ENCODE peak calls at places on chromosomes 7 and 10, in eight cellular contexts. One of them, this sample, is unnamed.

GRCh38 chr10:29878492-29878891 is 180.9 kb downstream of the JCAD start:
- DNase-seq in A549: no peak
- DNase-seq in WERI-Rb-1: no peak
- DNase-seq in PC-3: no peak
- DNase-seq in nephron progenitor cell: no peak
- DNase-seq in psoas muscle: no peak
- DNase-seq in coronary artery: no peak
- DNase-seq in astrocyte of the cerebellum: no peak
- DNase-seq in this sample: no peak

GRCh38 chr10:115654961-115655360 is 561.8 kb downstream of the ATRNL1 start:
- DNase-seq in WERI-Rb-1: no peak
- DNase-seq in A549: no peak
- DNase-seq in nephron progenitor cell: no peak
- DNase-seq in astrocyte of the cerebellum: peak
- DNase-seq in coronary artery: no peak
- DNase-seq in psoas muscle: no peak
- DNase-seq in PC-3: no peak
- DNase-seq in this sample: peak

GRCh38 chr10:125548878-125549277 is 134.1 kb downstream of the TEX36 start:
- DNase-seq in psoas muscle: no peak
- DNase-seq in A549: no peak
- DNase-seq in nephron progenitor cell: no peak
- DNase-seq in WERI-Rb-1: no peak
- DNase-seq in PC-3: no peak
- DNase-seq in coronary artery: no peak
- DNase-seq in astrocyte of the cerebellum: no peak
- DNase-seq in this sample: no peak

GRCh38 chr10:61000769-61001730 is 57.1 kb upstream of the RHOBTB1 start:
- DNase-seq in psoas muscle: no peak
- DNase-seq in astrocyte of the cerebellum: no peak
- DNase-seq in WERI-Rb-1: peak
- DNase-seq in coronary artery: no peak
- DNase-seq in PC-3: peak
- DNase-seq in nephron progenitor cell: peak
- DNase-seq in A549: peak
- DNase-seq in this sample: peak

GRCh38 chr7:2824026-2824677 is 20.0 kb downstream of the GNA12 start:
- DNase-seq in A549: no peak
- DNase-seq in astrocyte of the cerebellum: no peak
- DNase-seq in WERI-Rb-1: no peak
- DNase-seq in psoas muscle: no peak
- DNase-seq in coronary artery: no peak
- DNase-seq in PC-3: no peak
- DNase-seq in nephron progenitor cell: no peak
- DNase-seq in this sample: no peak

GRCh38 chr10:99339563-99340047 is 10.4 kb downstream of the CNNM1 start:
- DNase-seq in A549: no peak
- DNase-seq in WERI-Rb-1: no peak
- DNase-seq in astrocyte of the cerebellum: no peak
- DNase-seq in nephron progenitor cell: no peak
- DNase-seq in psoas muscle: no peak
- DNase-seq in PC-3: no peak
- DNase-seq in coronary artery: no peak
- DNase-seq in this sample: no peak

GRCh38 chr7:147513451-147513850 is 1077.1 kb upstream of the C7orf33 start:
- DNase-seq in PC-3: no peak
- DNase-seq in nephron progenitor cell: no peak
- DNase-seq in psoas muscle: no peak
- DNase-seq in astrocyte of the cerebellum: no peak
- DNase-seq in A549: no peak
- DNase-seq in coronary artery: no peak
- DNase-seq in WERI-Rb-1: no peak
- DNase-seq in this sample: no peak

GRCh38 chr10:100979821-100980272 is 7.5 kb downstream of the MRPL43 start:
- DNase-seq in psoas muscle: no peak
- DNase-seq in A549: no peak
- DNase-seq in PC-3: no peak
- DNase-seq in astrocyte of the cerebellum: no peak
- DNase-seq in coronary artery: peak
- DNase-seq in WERI-Rb-1: no peak
- DNase-seq in nephron progenitor cell: no peak
- DNase-seq in this sample: no peak

GRCh38 chr10:49679480-49679893 is at the start of gene C10orf53:
- DNase-seq in nephron progenitor cell: peak
- DNase-seq in WERI-Rb-1: peak
- DNase-seq in psoas muscle: no peak
- DNase-seq in astrocyte of the cerebellum: no peak
- DNase-seq in coronary artery: peak
- DNase-seq in PC-3: no peak
- DNase-seq in A549: no peak
- DNase-seq in this sample: no peak

GRCh38 chr7:158185653-158186052 is 402.0 kb downstream of the PTPRN2 start:
- DNase-seq in astrocyte of the cerebellum: no peak
- DNase-seq in PC-3: no peak
- DNase-seq in nephron progenitor cell: no peak
- DNase-seq in psoas muscle: no peak
- DNase-seq in A549: no peak
- DNase-seq in WERI-Rb-1: no peak
- DNase-seq in coronary artery: peak
- DNase-seq in this sample: no peak

DNA sequence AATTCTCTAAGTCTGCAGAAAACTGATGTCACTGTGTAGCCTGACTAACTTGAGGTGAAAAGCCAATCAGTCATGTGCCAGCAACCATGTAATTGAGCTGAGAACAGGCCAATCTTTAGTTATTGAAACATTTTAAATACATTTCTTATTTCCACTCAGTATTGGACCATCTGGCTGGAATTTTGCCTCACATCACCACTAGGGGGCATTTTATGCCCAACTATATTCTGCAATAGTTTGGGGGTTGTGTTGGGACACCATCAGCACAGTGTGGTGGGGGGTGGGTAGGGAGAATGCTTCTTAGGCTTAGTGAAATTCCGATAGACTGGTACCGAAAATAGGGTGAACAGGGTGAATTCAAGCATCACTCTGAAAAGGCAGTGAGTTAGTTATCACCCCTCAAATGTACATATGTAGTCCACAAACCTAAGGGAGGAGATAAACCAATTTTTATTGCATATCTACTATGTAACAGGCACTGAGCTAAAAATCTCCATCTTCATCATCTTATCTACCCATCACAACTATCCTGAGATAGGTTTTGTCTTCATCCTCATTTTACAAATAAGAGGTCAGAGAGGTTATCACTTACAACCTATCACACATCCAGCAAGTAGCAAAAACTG is 17.8 kb downstream of the NPSR1 start:
- DNase-seq in nephron progenitor cell: peak
- DNase-seq in PC-3: peak
- DNase-seq in A549: peak
- DNase-seq in WERI-Rb-1: peak
- DNase-seq in coronary artery: no peak
- DNase-seq in astrocyte of the cerebellum: no peak
- DNase-seq in psoas muscle: no peak
- DNase-seq in this sample: peak
- TF ChIP-seq CTCF in nephron progenitor cell: peak
- TF ChIP-seq CTCF in PC-3: peak
- TF ChIP-seq CTCF in A549: peak
- TF ChIP-seq CTCF in WERI-Rb-1: peak
- TF ChIP-seq CTCF in coronary artery: no peak
- TF ChIP-seq CTCF in astrocyte of the cerebellum: peak
- TF ChIP-seq CTCF in psoas muscle: peak
- TF ChIP-seq CTCF in this sample: peak

GRCh38 chr10:24727811-24728210 is 4.1 kb upstream of the ARHGAP21 start:
- DNase-seq in WERI-Rb-1: no peak
- DNase-seq in nephron progenitor cell: no peak
- DNase-seq in A549: no peak
- DNase-seq in coronary artery: no peak
- DNase-seq in astrocyte of the cerebellum: no peak
- DNase-seq in PC-3: no peak
- DNase-seq in psoas muscle: no peak
- DNase-seq in this sample: peak
- TF ChIP-seq CTCF in WERI-Rb-1: no peak
- TF ChIP-seq CTCF in nephron progenitor cell: no peak
- TF ChIP-seq CTCF in A549: peak
- TF ChIP-seq CTCF in coronary artery: no peak
- TF ChIP-seq CTCF in astrocyte of the cerebellum: peak
- TF ChIP-seq CTCF in PC-3: peak
- TF ChIP-seq CTCF in psoas muscle: no peak
- TF ChIP-seq CTCF in this sample: no peak

GRCh38 chr10:122114156-122114747 is 125.3 kb downstream of the TACC2 start:
- DNase-seq in nephron progenitor cell: no peak
- DNase-seq in coronary artery: peak
- DNase-seq in astrocyte of the cerebellum: no peak
- DNase-seq in psoas muscle: no peak
- DNase-seq in WERI-Rb-1: no peak
- DNase-seq in A549: no peak
- DNase-seq in PC-3: peak
- DNase-seq in this sample: no peak

GRCh38 chr10:122112021-122112616 is 123.2 kb downstream of the TACC2 start:
- DNase-seq in PC-3: peak
- DNase-seq in astrocyte of the cerebellum: no peak
- DNase-seq in coronary artery: no peak
- DNase-seq in nephron progenitor cell: no peak
- DNase-seq in A549: no peak
- DNase-seq in psoas muscle: no peak
- DNase-seq in WERI-Rb-1: no peak
- DNase-seq in this sample: peak

GRCh38 chr10:122115874-122116273 is 126.9 kb downstream of the TACC2 start:
- DNase-seq in nephron progenitor cell: no peak
- DNase-seq in psoas muscle: no peak
- DNase-seq in WERI-Rb-1: no peak
- DNase-seq in PC-3: no peak
- DNase-seq in astrocyte of the cerebellum: no peak
- DNase-seq in coronary artery: no peak
- DNase-seq in A549: no peak
- DNase-seq in this sample: peak

GRCh38 chr10:122113161-122113944 is 124.4 kb downstream of the TACC2 start:
- DNase-seq in PC-3: peak
- DNase-seq in astrocyte of the cerebellum: peak
- DNase-seq in WERI-Rb-1: peak
- DNase-seq in nephron progenitor cell: peak
- DNase-seq in A549: peak
- DNase-seq in psoas muscle: peak
- DNase-seq in coronary artery: peak
- DNase-seq in this sample: peak

DNA sequence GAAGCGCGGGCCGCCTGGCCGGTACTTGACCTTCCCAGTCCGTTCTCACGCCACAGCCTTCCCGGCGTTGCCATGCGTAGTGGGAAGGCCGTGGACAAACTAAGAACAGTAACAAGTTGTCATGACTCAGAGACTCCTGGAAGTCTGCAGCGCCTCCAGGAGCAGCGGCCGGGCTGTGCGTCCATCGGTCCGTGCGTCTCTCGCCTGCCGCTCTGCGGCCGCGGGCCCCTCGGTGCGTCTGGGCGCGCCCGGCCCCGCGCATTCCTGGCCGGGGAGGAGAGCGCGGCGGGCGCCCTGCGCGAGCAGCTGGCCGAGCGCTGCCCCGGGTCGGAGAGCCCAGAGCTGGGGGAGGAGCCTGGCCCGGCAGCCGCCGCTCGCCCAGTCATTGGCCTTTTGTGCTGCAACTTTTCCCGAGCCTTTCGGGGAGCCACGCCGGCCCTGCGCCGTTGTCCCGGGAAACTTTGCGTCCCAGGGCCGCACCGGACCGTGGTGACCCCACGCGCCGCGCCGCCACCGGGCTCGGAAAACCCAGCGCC is 123.7 kb downstream of the TACC2 start:
- DNase-seq in WERI-Rb-1: peak
- DNase-seq in A549: peak
- DNase-seq in nephron progenitor cell: peak
- DNase-seq in PC-3: peak
- DNase-seq in astrocyte of the cerebellum: peak
- DNase-seq in coronary artery: peak
- DNase-seq in psoas muscle: peak
- DNase-seq in this sample: peak
- TF ChIP-seq CTCF in WERI-Rb-1: peak
- TF ChIP-seq CTCF in A549: peak
- TF ChIP-seq CTCF in nephron progenitor cell: no peak
- TF ChIP-seq CTCF in PC-3: peak
- TF ChIP-seq CTCF in astrocyte of the cerebellum: peak
- TF ChIP-seq CTCF in coronary artery: peak
- TF ChIP-seq CTCF in psoas muscle: peak
- TF ChIP-seq CTCF in this sample: peak

DNA sequence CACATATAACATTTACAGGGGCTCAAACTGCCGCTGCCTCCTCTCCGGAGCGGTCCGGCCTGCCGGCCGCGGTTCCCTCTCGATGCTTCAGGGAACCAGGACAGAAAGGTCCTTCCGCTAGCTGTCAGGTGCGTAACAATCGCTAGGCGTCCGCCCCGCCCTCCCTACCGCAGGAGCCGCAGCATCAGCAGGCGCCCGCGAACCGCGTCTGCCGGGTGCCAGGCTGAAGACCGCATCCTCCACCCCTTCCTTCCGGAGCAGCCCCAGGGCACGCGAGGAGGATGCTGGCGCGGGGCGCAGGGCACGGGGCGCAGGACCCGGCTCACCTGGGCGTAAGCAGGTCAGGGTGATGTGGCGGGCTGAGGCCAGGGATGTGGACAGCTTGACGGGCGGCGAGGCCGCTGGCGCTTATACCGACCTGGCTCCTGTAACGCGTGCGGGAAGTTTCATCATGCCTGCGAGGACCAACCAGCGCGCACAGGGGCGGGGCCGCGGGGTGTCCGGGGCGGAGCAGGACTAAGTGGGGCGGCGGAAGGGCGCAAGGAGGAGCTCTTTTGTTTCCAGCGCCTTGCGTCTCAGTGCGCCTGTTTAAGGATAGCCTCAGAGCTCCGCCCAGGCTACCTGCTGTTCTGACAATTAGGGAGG is at the start of gene ASNS:
- DNase-seq in astrocyte of the cerebellum: peak
- DNase-seq in A549: peak
- DNase-seq in coronary artery: peak
- DNase-seq in PC-3: peak
- DNase-seq in nephron progenitor cell: peak
- DNase-seq in WERI-Rb-1: peak
- DNase-seq in psoas muscle: peak
- DNase-seq in this sample: peak
- TF ChIP-seq CTCF in astrocyte of the cerebellum: no peak
- TF ChIP-seq CTCF in A549: no peak
- TF ChIP-seq CTCF in coronary artery: no peak
- TF ChIP-seq CTCF in PC-3: no peak
- TF ChIP-seq CTCF in nephron progenitor cell: no peak
- TF ChIP-seq CTCF in WERI-Rb-1: no peak
- TF ChIP-seq CTCF in psoas muscle: no peak
- TF ChIP-seq CTCF in this sample: no peak

This sample was measured in MCF 10A.